ENCODE peak calls at places on chromosomes 12 and 14, in seven cellular contexts. D is LoVo; Q is islet precursor cell; V is effector memory CD4-positive, alpha-beta T cell; H is kidney glomerular epithelial cell; L is iPS-NIHi11; F is AG08396. X is an unnamed sample.

GRCh38 chr12:77940011-77940423 is 109.3 kb downstream of the NAV3 start:
- DNase-seq in V (no peak), D (peak), F (peak), Q (peak), L (no peak), H (peak), X (no peak)

GRCh38 chr14:103179078-103179477 is 55.8 kb downstream of the TNFAIP2 start:
- DNase-seq in Q (no peak), D (no peak), F (no peak), L (no peak), V (no peak), H (no peak), X (no peak)

GRCh38 chr12:62227091-62227490 is 33.1 kb upstream of the USP15 start:
- DNase-seq in F (no peak), V (no peak), D (no peak), H (no peak), L (no peak), Q (no peak), X (no peak)

GRCh38 chr12:49580572-49581535 is 12.9 kb upstream of the MCRS1 start:
- DNase-seq in D (peak), L (peak), H (peak), F (peak), V (no peak), Q (peak), X (peak)

GRCh38 chr14:81062816-81063215 is 107.4 kb downstream of the TSHR start:
- DNase-seq in H (no peak), V (no peak), L (peak), D (no peak), F (no peak), Q (peak), X (peak)

GRCh38 chr12:121391619-121392324 is 8.1 kb upstream of the RNF34 start:
- DNase-seq in Q (no peak), L (no peak), D (no peak), H (no peak), F (peak), V (no peak), X (peak)

GRCh38 chr14:77183896-77184295 is 2.3 kb downstream of the TMEM63C start:
- DNase-seq in F (no peak), H (no peak), D (no peak), Q (no peak), L (no peak), V (no peak), X (no peak)

GRCh38 chr14:74647061-74647833 is 35.2 kb upstream of the LTBP2 start:
- DNase-seq in L (no peak), Q (peak), D (no peak), H (no peak), F (no peak), V (no peak), X (no peak)

GRCh38 chr14:72614891-72615410 is 278.9 kb downstream of the DPF3 start:
- DNase-seq in D (no peak), F (no peak), Q (peak), L (no peak), V (no peak), H (no peak), X (no peak)

GRCh38 chr12:57621497-57622292 is 10.5 kb downstream of the ARHGEF25 start:
- DNase-seq in D (peak), V (peak), Q (peak), H (no peak), L (peak), F (peak), X (peak)

GRCh38 chr14:100748944-100749343 is 22.3 kb downstream of the DLK1 start:
- DNase-seq in Q (peak), V (no peak), H (no peak), D (no peak), L (no peak), F (no peak), X (no peak)

GRCh38 chr14:33848706-33849454 is 102.0 kb downstream of the EGLN3 start:
- DNase-seq in Q (peak), L (peak), H (peak), F (peak), D (peak), V (no peak), X (peak)

GRCh38 chr12:100987552-100988277 is 193.1 kb downstream of the ANO4 start:
- DNase-seq in L (peak), Q (peak), F (peak), H (peak), V (no peak), D (no peak), X (peak)

GRCh38 chr14:105430535-105430934 is 10.9 kb downstream of the MTA1 start:
- DNase-seq in D (peak), L (peak), F (peak), V (no peak), Q (no peak), H (peak), X (no peak)

GRCh38 chr14:52399104-52399503 is 85.0 kb downstream of the PTGER2 start:
- DNase-seq in V (no peak), D (no peak), L (no peak), F (no peak), H (no peak), Q (no peak), X (no peak)

GRCh38 chr12:32809196-32809595 is 53.5 kb upstream of the YARS2 start:
- DNase-seq in L (no peak), Q (no peak), D (no peak), H (no peak), F (no peak), V (no peak), X (no peak)

GRCh38 chr14:100150932-100151587 is 8.4 kb downstream of the DEGS2 start:
- DNase-seq in F (no peak), Q (no peak), D (no peak), V (no peak), L (no peak), H (no peak), X (no peak)

GRCh38 chr14:55430024-55430690 is 10.3 kb downstream of the TBPL2 start:
- DNase-seq in H (peak), Q (no peak), D (peak), L (peak), V (no peak), F (peak), X (peak)

GRCh38 chr12:67827820-67828383 is 161.3 kb upstream of the IFNG-AS1 start:
- DNase-seq in D (peak), Q (peak), H (peak), L (peak), V (peak), F (peak), X (peak)

GRCh38 chr12:95908573-95908972 is 33.8 kb downstream of the CCDC38 start:
- DNase-seq in Q (no peak), H (no peak), V (no peak), L (no peak), F (peak), D (no peak), X (no peak)

GRCh38 chr14:100142073-100143040 is 17.1 kb downstream of the DEGS2 start:
- DNase-seq in V (no peak), H (no peak), F (no peak), D (no peak), Q (peak), L (no peak), X (no peak)

GRCh38 chr14:24238527-24239037 is 3.8 kb downstream of the TINF2 start:
- DNase-seq in V (no peak), Q (no peak), F (no peak), L (no peak), H (no peak), D (no peak), X (no peak)

GRCh38 chr14:41303506-41303905 is 303.2 kb upstream of the LRFN5 start:
- DNase-seq in D (no peak), L (no peak), V (no peak), F (no peak), H (no peak), Q (no peak), X (no peak)

GRCh38 chr12:17975763-17976162 is 114.2 kb downstream of the RERGL start:
- DNase-seq in L (no peak), Q (no peak), F (no peak), H (no peak), V (no peak), D (no peak), X (no peak)

GRCh38 chr12:131862994-131863710 is 31.3 kb upstream of the ULK1 start:
- DNase-seq in V (no peak), Q (peak), F (no peak), D (no peak), H (no peak), L (peak), X (no peak)

GRCh38 chr14:90508536-90509254 is 111.9 kb downstream of the CALM1 start:
- DNase-seq in F (no peak), D (no peak), L (peak), Q (peak), H (no peak), V (no peak), X (no peak)

X was measured in activated CD4-positive, alpha-beta memory T cell treated with anti-CD3 and anti-CD28 coated beads for 36 hours.